ENCODE peak calls at places on chromosomes 4 and X, in seven cellular contexts. I, J, H, F, R, O and L are unnamed samples. For H4K20me1 and H3K4me1, the result is how much of the 10 kb centered on the place peaks cover.

GRCh38 chrX:34859191-34859590 is 83.4 kb upstream of the FAM47B start:
- DNase-seq in I (no peak), J (no peak), H (no peak), O (no peak), R (no peak), F (no peak), L (no peak)

GRCh38 chr4:185874516-185875230 is 62.7 kb upstream of the SORBS2 start:
- DNase-seq in H (peak), R (no peak), I (no peak), O (no peak), F (peak), J (peak), L (no peak)

GRCh38 chr4:39083164-39083563 is 21.1 kb downstream of the KLHL5 start:
- DNase-seq in R (no peak), O (no peak), I (no peak), F (peak), J (no peak), H (no peak), L (no peak)

GRCh38 chrX:129773649-129774458 is 5.9 kb upstream of the SASH3 start:
- DNase-seq in R (peak), J (no peak), H (peak), I (no peak), F (no peak), O (no peak), L (no peak)

GRCh38 chr4:31741321-31741720 is 1021.2 kb downstream of the PCDH7 start:
- DNase-seq in F (no peak), J (peak), I (no peak), O (no peak), R (no peak), H (no peak), L (no peak)

GRCh38 chr4:82694892-82695291 is 103.7 kb downstream of the SCD5 start:
- DNase-seq in R (no peak), O (no peak), I (no peak), F (no peak), H (no peak), J (no peak), L (no peak)

GRCh38 chr4:19983072-19983471 is 268.6 kb upstream of the SLIT2 start:
- DNase-seq in H (no peak), R (no peak), I (no peak), O (no peak), F (peak), J (peak), L (no peak)

GRCh38 chrX:3346436-3347329 is at the start of gene MXRA5:
- DNase-seq in O (no peak), F (peak), R (peak), I (no peak), J (peak), H (no peak), L (no peak)

GRCh38 chr4:156968479-156968984 is 3.1 kb downstream of the PDGFC start:
- DNase-seq in H (peak), O (peak), R (peak), J (peak), F (peak), I (peak), L (peak)

GRCh38 chr4:102525556-102525955 is 24.4 kb downstream of the NFKB1 start:
- DNase-seq in O (no peak), J (no peak), F (no peak), I (no peak), R (no peak), H (no peak), L (no peak)
- H4K20me1 ChIP-seq in O (under half), J (under half), F (under half), I (under half), R (under half), H (under half), L (under half)

DNA sequence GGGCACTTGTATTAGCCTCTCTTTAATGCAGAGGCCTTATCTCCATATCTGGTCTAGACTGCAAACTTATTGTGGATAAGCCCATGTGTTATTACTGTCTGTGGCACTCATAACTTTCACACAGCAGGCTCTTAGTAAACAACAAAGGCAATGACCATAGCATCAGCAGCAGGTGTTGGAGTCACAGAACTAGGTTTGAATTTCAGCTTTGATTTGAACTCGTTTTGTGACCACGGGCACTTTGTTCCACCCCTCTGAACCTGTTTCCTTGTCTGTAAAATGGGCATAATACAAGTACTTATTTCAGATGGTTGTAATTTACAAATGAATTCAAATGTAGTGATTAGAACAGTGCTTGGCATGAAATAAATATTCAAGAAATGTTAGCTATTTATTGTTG is 121.8 kb upstream of the C1GALT1C1 start:
- DNase-seq in F (no peak), H (no peak), J (no peak), R (no peak), O (no peak), I (no peak), L (peak)
- H3K4me1 ChIP-seq in F (under half), H (under half), J (under half), R (under half), O (under half), I (half or more), L (half or more)

DNA sequence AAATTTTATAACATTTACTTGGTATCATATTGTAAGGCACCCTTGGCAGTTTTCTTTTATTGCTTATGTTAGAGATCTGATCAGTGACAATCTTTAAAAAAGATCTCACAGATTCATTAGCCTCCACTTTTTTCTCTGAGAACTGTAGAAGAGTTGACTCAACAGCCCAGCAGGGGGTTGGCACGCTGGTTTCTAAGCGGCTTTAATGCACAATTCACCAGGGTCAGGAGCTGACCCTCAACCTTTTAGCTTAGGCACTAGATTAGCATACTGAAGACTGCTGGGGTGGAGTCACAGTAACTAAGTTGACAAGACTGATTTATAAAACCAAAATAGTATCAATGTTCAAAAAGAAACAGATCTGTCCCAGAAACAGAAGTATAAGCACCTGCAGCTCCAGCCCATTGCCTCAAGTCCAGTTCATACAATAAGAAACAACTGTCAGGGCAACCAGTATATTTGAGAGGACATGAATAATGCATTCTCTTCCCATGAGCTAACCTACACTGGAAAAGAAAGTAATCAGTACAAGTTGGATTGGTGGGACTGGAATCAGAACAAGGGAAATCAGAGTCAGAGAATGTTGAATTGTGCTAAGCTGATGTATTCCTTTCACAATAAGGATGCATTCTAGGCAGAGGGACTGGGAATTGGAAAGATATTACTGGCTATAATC is 77.6 kb downstream of the PDE5A start:
- DNase-seq in I (no peak), O (no peak), J (no peak), F (peak), R (no peak), H (no peak), L (no peak)
- H4K20me1 ChIP-seq in I (under half), O (under half), J (under half), F (under half), R (under half), H (under half), L (under half)

GRCh38 chr4:99710681-99711345 is 53.2 kb upstream of the C4orf54 start:
- DNase-seq in O (no peak), F (peak), H (peak), R (peak), I (no peak), J (peak), L (no peak)

GRCh38 chr4:99712530-99712929 is 54.9 kb upstream of the C4orf54 start:
- DNase-seq in O (no peak), R (no peak), J (no peak), I (no peak), H (no peak), F (no peak), L (no peak)

GRCh38 chr4:99711657-99712056 is 54.0 kb upstream of the C4orf54 start:
- DNase-seq in I (no peak), H (no peak), O (no peak), J (no peak), R (no peak), F (no peak), L (no peak)

GRCh38 chr4:99710020-99710419 is 52.4 kb upstream of the C4orf54 start:
- DNase-seq in R (no peak), J (no peak), O (no peak), I (no peak), H (no peak), F (no peak), L (no peak)

DNA sequence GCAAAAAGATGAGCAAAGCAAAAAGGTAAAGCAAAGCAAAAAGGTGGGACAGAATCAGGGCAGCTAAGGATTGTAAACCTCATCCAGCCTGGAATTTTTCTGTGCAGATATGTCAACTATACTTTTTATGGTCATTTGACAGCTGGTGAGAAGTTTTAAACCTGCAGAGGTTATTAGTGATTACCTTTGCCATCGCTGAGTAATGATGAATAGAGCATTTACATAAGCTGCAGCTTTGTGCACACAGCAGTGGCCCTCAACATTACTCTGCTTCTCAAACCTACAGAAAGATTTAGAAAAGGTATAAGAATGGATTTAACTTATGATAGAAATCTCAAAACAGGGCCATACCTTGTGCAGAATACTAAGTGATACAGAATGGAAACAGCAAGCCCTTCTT is 54.5 kb upstream of the C4orf54 start:
- DNase-seq in F (no peak), H (no peak), R (no peak), O (no peak), J (no peak), I (no peak), L (no peak)
- H3K4me1 ChIP-seq in F (under half), H (under half), R (under half), O (under half), J (under half), I (under half), L (under half)

GRCh38 chr4:153224474-153224873 is 20.2 kb downstream of the TRIM2 start:
- DNase-seq in I (no peak), H (no peak), F (no peak), R (no peak), J (no peak), O (no peak), L (no peak)

GRCh38 chr4:153227501-153227900 is 23.3 kb downstream of the TRIM2 start:
- DNase-seq in I (no peak), F (no peak), J (no peak), H (no peak), O (no peak), R (no peak), L (no peak)

GRCh38 chr4:153232768-153233167 is 28.5 kb downstream of the TRIM2 start:
- DNase-seq in I (peak), H (peak), J (no peak), F (no peak), R (peak), O (peak), L (peak)

GRCh38 chr4:153223935-153224334 is 19.7 kb downstream of the TRIM2 start:
- DNase-seq in J (peak), O (no peak), I (no peak), F (peak), H (peak), R (no peak), L (no peak)

DNA sequence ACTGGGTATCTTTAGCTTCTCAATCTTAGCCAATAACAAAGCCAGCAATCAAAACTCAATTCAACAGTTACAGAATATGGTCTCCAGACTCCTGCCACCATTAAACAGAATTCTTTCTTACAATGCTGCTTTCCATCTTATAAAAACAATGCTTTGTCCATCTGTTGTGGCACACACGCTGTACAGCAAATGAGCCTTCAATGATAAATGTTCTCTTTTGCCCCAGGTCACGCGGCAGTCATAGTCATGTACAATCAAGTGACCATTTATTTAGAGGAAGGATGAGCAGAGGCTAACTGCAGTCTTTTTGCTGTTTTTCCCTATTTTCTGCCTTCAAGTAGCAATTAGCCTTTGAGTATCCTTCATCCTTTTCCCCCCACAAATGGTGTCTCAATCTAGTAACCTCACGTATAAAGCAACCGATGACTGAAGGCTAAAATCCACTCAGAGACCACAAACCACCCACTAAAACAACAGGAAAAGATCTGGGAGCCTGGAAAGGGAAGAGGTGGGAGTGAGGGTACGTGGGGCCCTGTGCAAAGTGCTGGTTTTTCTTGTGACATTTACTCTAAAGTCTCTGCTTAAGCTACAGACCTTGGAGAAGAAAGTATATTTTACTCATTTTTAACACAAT is 24.4 kb downstream of the TRIM2 start:
- DNase-seq in J (no peak), F (no peak), I (no peak), O (no peak), H (no peak), R (no peak), L (no peak)
- H4K20me1 ChIP-seq in J (under half), F (under half), I (under half), O (under half), H (under half), R (under half), L (under half)

DNA sequence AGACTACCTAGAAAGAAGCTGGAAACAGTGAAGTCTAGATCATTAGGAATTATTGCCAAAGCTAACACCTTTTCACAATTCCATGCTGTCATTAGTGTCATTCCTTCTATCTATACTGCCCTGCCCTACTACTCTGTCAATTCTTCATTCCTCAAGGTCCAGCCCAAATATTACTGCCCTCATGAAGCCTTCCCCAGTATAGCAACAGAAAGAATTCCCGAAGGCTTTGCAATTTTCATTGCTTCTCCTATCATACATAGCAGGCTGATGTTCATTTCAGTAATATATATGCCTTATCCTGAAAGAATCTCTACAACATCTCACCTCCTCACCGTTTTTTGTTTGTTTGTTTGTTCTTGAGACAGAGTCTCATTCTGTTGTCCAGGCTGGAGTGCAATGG is 63.9 kb downstream of the APBB2 start:
- DNase-seq in R (no peak), H (no peak), J (no peak), I (no peak), F (no peak), O (no peak), L (no peak)
- H3K4me1 ChIP-seq in R (under half), H (under half), J (under half), I (under half), F (under half), O (half or more), L (under half)

DNA sequence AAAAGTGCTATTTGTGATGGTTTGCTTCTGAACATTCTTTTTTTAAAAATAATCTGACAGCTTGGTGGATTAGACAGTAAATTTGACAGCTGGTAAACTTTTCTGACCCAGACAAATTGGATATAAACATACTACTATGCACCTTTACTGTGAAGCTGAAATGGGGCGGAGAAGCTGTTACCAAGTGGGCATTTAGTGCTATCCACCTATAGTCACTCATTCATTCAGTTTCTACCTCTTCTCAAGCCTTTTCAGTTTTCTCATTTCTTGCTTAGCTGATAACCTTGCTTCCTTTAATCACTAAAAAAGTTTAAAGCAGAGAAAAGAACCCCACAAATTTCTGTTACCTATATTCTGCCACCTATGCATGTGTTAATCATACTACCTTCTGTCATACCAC is 5.2 kb downstream of the RPS3A start:
- DNase-seq in J (no peak), R (no peak), O (no peak), F (no peak), H (no peak), I (no peak), L (no peak)
- H4K20me1 ChIP-seq in J (under half), R (under half), O (under half), F (half or more), H (half or more), I (under half), L (under half)

GRCh38 chrX:133314297-133314696 is 96.1 kb upstream of the TFDP3 start:
- DNase-seq in F (no peak), I (no peak), R (no peak), H (no peak), O (no peak), J (no peak), L (no peak)
- H3K4me1 ChIP-seq in F (under half), I (under half), R (under half), H (under half), O (under half), J (under half), L (under half)

GRCh38 chr4:997375-998071 is 4.3 kb upstream of the SLC26A1 start:
- DNase-seq in I (no peak), J (no peak), R (peak), H (no peak), F (no peak), O (no peak), L (no peak)
- H4K20me1 ChIP-seq in I (under half), J (under half), R (under half), H (under half), F (under half), O (under half), L (under half)

DNA sequence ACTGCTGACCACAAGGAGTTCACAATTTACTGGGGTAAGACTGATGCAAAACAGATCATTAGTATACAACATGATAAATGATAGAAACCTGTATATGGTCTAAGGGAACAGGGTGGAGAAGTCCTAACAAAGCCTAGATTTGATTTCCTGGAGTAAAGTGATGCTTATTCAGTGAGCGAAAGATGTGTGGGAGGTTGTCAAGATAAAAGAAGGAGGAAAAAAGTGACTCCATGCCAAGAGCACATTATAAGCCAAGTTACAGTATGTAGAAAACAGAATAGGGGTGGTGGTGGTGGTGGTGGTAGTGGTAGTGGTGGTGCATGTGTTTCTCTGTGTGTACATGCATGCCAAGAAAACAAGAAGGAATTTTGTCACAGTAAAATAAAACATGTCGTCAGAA is 325.2 kb downstream of the MAPK10 start:
- DNase-seq in J (no peak), R (no peak), O (no peak), H (no peak), I (no peak), F (no peak), L (no peak)
- H3K4me1 ChIP-seq in J (under half), R (under half), O (under half), H (under half), I (under half), F (under half), L (under half)